ENCODE peak calls at places on chromosomes 2 and 18, in eight cellular contexts. V, Z, O, I, G, D, Y and H are unnamed samples.

GRCh38 chr2:72211777-72212515 is 64.3 kb upstream of the CYP26B1 start:
- DNase-seq in V (no peak), Z (no peak), O (no peak), I (no peak), G (no peak), D (no peak), Y (no peak), H (no peak)

GRCh38 chr2:68491582-68491981 is 24.2 kb downstream of the APLF start:
- DNase-seq in V (no peak), Z (no peak), O (no peak), I (no peak), G (no peak), D (no peak), Y (no peak), H (no peak)

GRCh38 chr2:164186596-164186995 is 434.7 kb downstream of the GRB14 start:
- DNase-seq in V (no peak), Z (no peak), O (no peak), I (no peak), G (no peak), D (no peak), Y (no peak), H (no peak)

GRCh38 chr2:71843391-71843850 is 304.2 kb downstream of the CYP26B1 start:
- DNase-seq in V (no peak), Z (no peak), O (peak), I (no peak), G (no peak), D (no peak), Y (no peak), H (no peak)

GRCh38 chr18:45802814-45803492 is 22.5 kb upstream of the SIGLEC15 start:
- DNase-seq in V (no peak), Z (no peak), O (peak), I (no peak), G (no peak), D (no peak), Y (no peak), H (no peak)

GRCh38 chr2:60515751-60516226 is 37.7 kb downstream of the BCL11A start:
- DNase-seq in V (no peak), Z (no peak), O (peak), I (no peak), G (no peak), D (no peak), Y (no peak), H (no peak)

GRCh38 chr18:74115046-74115445 is 32.6 kb downstream of the FBXO15 start:
- DNase-seq in V (no peak), Z (no peak), O (peak), I (no peak), G (no peak), D (no peak), Y (no peak), H (no peak)

GRCh38 chr18:63348508-63349136 is 18.4 kb downstream of the KDSR start:
- DNase-seq in V (no peak), Z (no peak), O (no peak), I (no peak), G (no peak), D (no peak), Y (no peak), H (no peak)

GRCh38 chr18:80046961-80047541 is 12.8 kb downstream of the RBFA start:
- DNase-seq in V (no peak), Z (no peak), O (no peak), I (no peak), G (no peak), D (no peak), Y (no peak), H (no peak)

GRCh38 chr2:113966832-113967231 is 76.9 kb downstream of the ACTR3 start:
- DNase-seq in V (no peak), Z (no peak), O (no peak), I (no peak), G (no peak), D (no peak), Y (no peak), H (no peak)

GRCh38 chr18:34862561-34862960 is 152.5 kb downstream of the DTNA start:
- DNase-seq in V (no peak), Z (no peak), O (no peak), I (no peak), G (no peak), D (no peak), Y (no peak), H (no peak)